ENCODE peak calls at places on chromosomes 12 and 14, in six cellular contexts. Q is WTC11, Y is K562, E is HCT116, T is H1, B is GM12878. R is an unnamed sample.

GRCh38 chr14:81208489-81208888 is 12.3 kb downstream of the GTF2A1 start:
- DNase-seq in Y (no peak), Q (no peak), T (no peak), E (no peak), B (no peak), R (no peak)

GRCh38 chr12:88897723-88898122 is 317.5 kb upstream of the KITLG start:
- DNase-seq in B (no peak), E (no peak), T (no peak), Y (no peak), Q (no peak), R (no peak)

GRCh38 chr12:108759914-108760313 is 28.6 kb upstream of the CORO1C start:
- DNase-seq in Y (no peak), E (no peak), T (no peak), B (no peak), Q (no peak), R (no peak)

GRCh38 chr12:24244801-24245200 is 295.3 kb upstream of the SOX5 start:
- DNase-seq in E (no peak), Q (no peak), T (no peak), B (no peak), Y (no peak), R (no peak)

GRCh38 chr12:79331870-79332269 is 358.9 kb downstream of the PAWR start:
- DNase-seq in T (no peak), Q (no peak), B (no peak), Y (no peak), E (no peak), R (no peak)

GRCh38 chr14:72513994-72514659 is 379.8 kb downstream of the DPF3 start:
- DNase-seq in Q (no peak), B (no peak), T (peak; percentile 50), E (peak; percentile 10), Y (peak; percentile 33), R (peak; percentile 7)

GRCh38 chr14:53571990-53572389 is 384.6 kb downstream of the BMP4 start:
- DNase-seq in T (no peak), Q (peak; percentile 17), Y (no peak), E (no peak), B (no peak), R (no peak)

GRCh38 chr14:32397871-32398640 is 69.0 kb downstream of the AKAP6 start:
- DNase-seq in Y (no peak), T (no peak), E (no peak), B (no peak), Q (no peak), R (no peak)

GRCh38 chr12:124369901-124370378 is 75.0 kb downstream of the RFLNA start:
- DNase-seq in Q (no peak), T (no peak), B (no peak), E (no peak), Y (no peak), R (no peak)

GRCh38 chr12:111434680-111435338 is 29.1 kb downstream of the SH2B3 start:
- DNase-seq in Q (no peak), T (no peak), E (no peak), B (peak; percentile 84), Y (no peak), R (no peak)
- TF ChIP-seq ATF3 in Q (no peak), T (no peak), E (no peak), B (no peak), Y (no peak), R (no peak)

GRCh38 chr12:94699796-94700195 is 49.4 kb upstream of the TMCC3 start:
- DNase-seq in E (no peak), Y (no peak), T (no peak), B (no peak), Q (no peak), R (no peak)
- TF ChIP-seq ATF3 in E (no peak), Y (no peak), T (no peak), B (no peak), Q (no peak), R (no peak)

DNA sequence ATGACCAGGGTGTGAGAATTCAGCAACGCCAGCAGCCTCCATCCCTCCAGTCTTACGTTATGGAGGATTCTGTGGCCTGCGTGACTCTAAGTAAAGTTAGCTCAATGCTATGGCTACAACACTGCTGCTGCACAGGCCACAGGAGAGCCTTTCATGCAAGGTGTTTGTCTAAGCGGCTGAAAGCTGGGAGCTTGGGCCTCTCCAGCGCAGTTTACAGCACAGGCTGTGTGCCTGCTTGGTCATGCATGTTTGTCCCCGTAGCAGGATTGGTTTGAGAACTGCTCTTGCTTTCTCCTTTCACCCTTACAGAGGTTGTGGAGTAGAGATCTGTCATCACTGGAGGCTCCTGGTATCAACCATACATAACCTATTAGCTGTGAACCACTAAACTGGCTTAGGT is 113.1 kb upstream of the TMCC3 start:
- DNase-seq in E (no peak), Y (no peak), B (no peak), Q (no peak), T (no peak), R (no peak)
- TF ChIP-seq ATF3 in E (no peak), Y (no peak), B (no peak), Q (no peak), T (no peak), R (no peak)

GRCh38 chr14:69727860-69728259 is 39.1 kb upstream of the SRSF5 start:
- DNase-seq in B (no peak), T (no peak), E (no peak), Q (no peak), Y (no peak), R (no peak)
- TF ChIP-seq ATF3 in B (no peak), T (no peak), E (no peak), Q (no peak), Y (no peak), R (no peak)

DNA sequence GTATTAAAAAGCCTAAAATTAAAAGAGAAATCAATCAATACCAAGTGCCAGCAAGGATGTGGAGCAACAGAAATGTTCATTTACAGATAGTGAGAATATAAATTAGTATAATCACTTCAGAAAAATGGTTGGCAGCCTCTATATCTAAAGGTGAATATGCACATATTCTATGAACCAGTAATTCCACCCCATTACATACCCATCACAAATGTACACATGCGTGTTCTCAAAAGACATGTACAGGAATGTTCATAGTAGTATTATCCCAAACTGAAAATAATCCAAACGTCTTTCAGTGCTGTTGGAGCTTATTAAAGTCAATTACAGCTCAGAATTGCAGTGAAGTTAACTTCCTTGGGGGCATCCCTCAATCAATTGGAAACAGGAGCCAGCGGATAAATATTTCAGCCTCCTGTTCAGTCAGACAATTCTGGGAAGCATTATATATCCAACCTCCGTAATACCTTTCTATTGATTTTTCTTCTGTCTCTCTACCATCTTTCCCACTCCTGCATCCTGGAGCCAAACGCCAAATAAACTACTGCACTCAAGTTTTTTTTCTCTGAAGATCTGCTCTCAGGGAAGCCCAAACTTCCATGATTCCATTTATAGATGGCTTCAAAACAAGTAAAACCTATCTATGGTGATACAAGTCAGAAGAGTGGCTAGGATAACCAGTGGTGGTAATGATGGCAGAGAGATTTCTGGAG is 45.0 kb upstream of the OR5AU1 start:
- DNase-seq in T (no peak), Y (no peak), Q (no peak), B (no peak), E (no peak), R (no peak)
- TF ChIP-seq ATF3 in T (no peak), Y (no peak), Q (no peak), B (no peak), E (no peak), R (no peak)

GRCh38 chr14:33588771-33589170 is 362.1 kb downstream of the EGLN3 start:
- DNase-seq in Y (no peak), E (no peak), Q (no peak), B (no peak), T (no peak), R (no peak)

GRCh38 chr14:33586806-33587205 is 364.1 kb downstream of the EGLN3 start:
- DNase-seq in T (no peak), E (no peak), Q (no peak), Y (no peak), B (no peak), R (no peak)

GRCh38 chr14:33587761-33588160 is 363.1 kb downstream of the EGLN3 start:
- DNase-seq in T (no peak), B (no peak), E (no peak), Y (no peak), Q (no peak), R (no peak)

GRCh38 chr14:33590891-33591630 is 359.8 kb downstream of the EGLN3 start:
- DNase-seq in B (no peak), T (no peak), Q (no peak), E (no peak), Y (no peak), R (no peak)

GRCh38 chr14:33589334-33589733 is 361.5 kb downstream of the EGLN3 start:
- DNase-seq in T (no peak), E (no peak), Q (no peak), Y (no peak), B (no peak), R (no peak)
- TF ChIP-seq ATF3 in T (no peak), E (no peak), Q (no peak), Y (no peak), B (no peak), R (no peak)

GRCh38 chr14:96271421-96271762 is 15.4 kb downstream of the BDKRB1 start:
- DNase-seq in Q (no peak), T (no peak), Y (no peak), E (no peak), B (no peak), R (no peak)
- TF ChIP-seq ATF3 in Q (no peak), T (no peak), Y (no peak), E (no peak), B (no peak), R (no peak)

DNA sequence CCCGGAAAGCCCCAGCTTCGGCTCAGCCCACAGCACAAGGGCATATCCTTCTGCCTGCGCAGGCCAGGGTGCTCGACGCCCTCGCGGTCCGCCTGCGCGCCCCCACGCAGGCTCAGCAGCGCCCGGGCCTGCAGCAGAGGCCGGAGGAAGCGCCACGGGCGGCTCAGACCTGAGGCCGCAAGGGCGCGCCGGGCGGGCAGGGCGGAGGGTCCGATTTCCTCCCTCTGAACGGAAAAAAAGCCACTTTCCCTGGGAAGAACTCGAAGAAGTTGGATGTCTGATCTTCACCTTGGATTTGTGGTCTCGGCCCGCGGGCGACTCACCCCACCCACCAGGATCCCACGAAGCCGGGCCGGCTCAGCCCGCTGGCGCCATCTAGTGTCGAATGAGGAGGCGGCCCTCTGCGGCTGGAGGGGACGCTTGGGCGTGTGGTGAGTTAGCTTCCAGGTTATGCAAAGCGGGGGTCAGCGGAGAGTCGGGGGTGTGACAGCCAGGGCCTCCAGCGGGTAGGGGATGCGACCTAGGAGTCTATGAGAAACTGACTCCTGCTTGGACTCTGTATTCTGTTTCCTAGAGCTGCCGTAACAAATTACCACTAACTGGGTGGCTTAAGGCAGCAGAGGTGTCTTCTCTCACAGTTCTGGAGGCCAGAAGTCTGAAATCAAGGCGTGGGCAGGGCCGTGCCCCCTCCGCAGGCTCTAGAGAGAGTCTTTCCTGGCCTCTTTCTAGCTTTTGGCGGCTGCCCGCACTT is 40.0 kb upstream of the SRSF5 start:
- DNase-seq in T (peak; percentile 93), Y (peak; percentile 83), Q (peak; percentile 87), B (peak; percentile 19), E (no peak), R (peak; percentile 39)
- TF ChIP-seq ATF3 in T (no peak), Y (no peak), Q (no peak), B (peak; percentile 9), E (no peak), R (no peak)

GRCh38 chr12:117699575-117699974 is 269.2 kb downstream of the KSR2 start:
- DNase-seq in B (no peak), E (no peak), Y (no peak), Q (no peak), T (no peak), R (no peak)
- TF ChIP-seq ATF3 in B (no peak), E (no peak), Y (no peak), Q (no peak), T (no peak), R (no peak)

R was measured in HepG2.